ENCODE peak calls at places on chromosomes 3 and 15, in five cellular contexts. P, H, J, T and I are unnamed samples.
A peak's percentile ranks its signal among the peaks of the same experiment; 100 is the strongest.

GRCh38 chr15:35307676-35308075 is 222.6 kb upstream of the NANOGP8 start:
- DNase-seq in P (no peak), H (no peak), J (no peak), T (no peak), I (no peak)

GRCh38 chr15:32849769-32850668 is 132.2 kb downstream of the GREM1 start:
- DNase-seq in P (no peak), H (no peak), J (peak; percentile 98), T (peak; percentile 84), I (peak; percentile 4)

GRCh38 chr3:128494152-128494650 is 1.2 kb upstream of the GATA2 start:
- DNase-seq in P (no peak), H (no peak), J (no peak), T (no peak), I (peak; percentile 4)

GRCh38 chr3:10398341-10398740 is 77.4 kb upstream of the SEC13 start:
- DNase-seq in P (no peak), H (no peak), J (no peak), T (no peak), I (no peak)

GRCh38 chr3:197501879-197502620 is 53.7 kb downstream of the BDH1 start:
- DNase-seq in P (peak; percentile 64), H (no peak), J (peak; percentile 26), T (peak; percentile 49), I (peak; percentile 76)

GRCh38 chr3:51696954-51697353 is 9.9 kb upstream of the GRM2 start:
- DNase-seq in P (no peak), H (no peak), J (no peak), T (no peak), I (no peak)

GRCh38 chr3:105195260-105195659 is 171.4 kb upstream of the ALCAM start:
- DNase-seq in P (peak; percentile 85), H (no peak), J (peak; percentile 65), T (peak; percentile 69), I (no peak)

GRCh38 chr3:139935071-139935865 is at the start of gene CLSTN2:
- DNase-seq in P (no peak), H (peak; percentile 79), J (no peak), T (peak; percentile 9), I (peak; percentile 62)

DNA sequence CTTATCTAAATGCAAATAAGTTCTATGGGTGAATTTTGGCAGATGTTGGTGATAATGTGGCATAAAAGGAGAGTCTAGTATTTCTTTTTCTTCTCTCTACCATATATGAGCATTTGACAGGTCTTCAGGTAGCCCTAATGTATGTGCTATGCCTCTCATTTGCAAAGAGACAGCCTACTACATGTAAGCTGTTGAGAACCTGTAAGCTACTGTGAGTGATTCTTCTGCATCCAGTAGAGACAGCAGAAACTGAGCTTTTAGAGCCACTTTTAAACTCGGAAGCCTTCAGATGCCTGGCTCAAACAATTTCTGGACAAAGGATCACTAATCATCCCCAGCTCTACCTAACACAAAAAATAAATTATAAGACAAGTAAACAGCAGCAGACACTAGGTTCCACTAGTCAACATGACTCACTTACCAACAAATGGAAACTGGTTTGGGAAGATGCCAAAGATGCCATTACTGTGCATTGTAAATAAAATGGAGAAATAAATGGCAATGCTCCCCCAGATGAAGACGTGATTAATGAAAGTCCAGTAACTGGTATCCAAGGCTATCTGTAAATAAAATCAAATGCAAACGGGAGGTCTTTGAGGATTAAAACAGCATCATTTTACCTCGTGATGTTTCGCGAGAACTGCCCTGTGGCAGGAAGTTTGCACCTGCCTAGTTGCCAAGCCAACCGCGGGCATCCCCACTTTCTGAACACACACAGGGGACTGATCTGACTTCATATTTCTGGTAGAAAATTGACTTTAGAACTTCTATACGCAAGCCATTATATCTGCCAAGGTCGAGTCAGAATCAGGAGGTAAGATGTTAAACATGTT is 245.3 kb downstream of the DTWD1 start:
- DNase-seq in P (no peak), H (no peak), J (no peak), T (no peak), I (no peak)
- H3K36me3 ChIP-seq in P (no peaks in the 10 kb centered on the region), H (no peaks in the 10 kb centered on the region), J (no peaks in the 10 kb centered on the region), T (no peaks in the 10 kb centered on the region), I (no peaks in the 10 kb centered on the region)

GRCh38 chr3:30690199-30690598 is 83.8 kb downstream of the TGFBR2 start:
- DNase-seq in P (no peak), H (no peak), J (no peak), T (no peak), I (no peak)
- H3K4me1 ChIP-seq in P (peaks cover 79% of the 10 kb centered on the region), H (no peaks in the 10 kb centered on the region), J (peaks cover 10% of the 10 kb centered on the region), T (peaks cover 13% of the 10 kb centered on the region), I (peaks cover 10% of the 10 kb centered on the region)

GRCh38 chr3:39519554-39519953 is 52.1 kb downstream of the MOBP start:
- DNase-seq in P (peak; percentile 24), H (no peak), J (no peak), T (no peak), I (no peak)
- H3K27me3 ChIP-seq in P (no peaks in the 10 kb centered on the region), H (no peaks in the 10 kb centered on the region), J (no peaks in the 10 kb centered on the region), T (no peaks in the 10 kb centered on the region), I (peaks cover 10% of the 10 kb centered on the region)

DNA sequence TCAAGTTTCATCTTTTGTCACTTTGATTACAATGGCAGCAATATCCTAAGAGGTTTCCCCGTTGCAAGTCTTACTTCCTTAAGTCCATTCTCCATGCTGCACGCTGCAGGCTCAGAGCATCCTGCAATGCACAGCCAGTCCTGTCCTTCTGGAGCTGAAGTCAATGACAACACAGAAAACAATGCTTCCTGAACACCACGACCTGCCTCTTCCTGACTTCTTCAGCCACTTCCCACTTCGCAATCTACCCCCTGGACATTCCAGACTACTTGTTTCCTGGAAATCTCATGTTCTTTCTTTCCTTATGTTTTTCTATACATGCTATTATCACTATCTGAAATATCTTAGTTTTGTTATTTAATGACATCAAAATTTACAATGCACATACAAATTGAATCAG is 113.6 kb upstream of the PRTG start:
- DNase-seq in P (peak; percentile 79), H (no peak), J (peak; percentile 47), T (peak; percentile 3), I (peak; percentile 49)
- H3K36me3 ChIP-seq in P (peaks cover 4% of the 10 kb centered on the region), H (peaks cover 17% of the 10 kb centered on the region), J (peaks cover 34% of the 10 kb centered on the region), T (peaks cover 5% of the 10 kb centered on the region), I (no peaks in the 10 kb centered on the region)

GRCh38 chr15:74783808-74784175 is 1.9 kb downstream of the CSK start:
- DNase-seq in P (no peak), H (no peak), J (no peak), T (no peak), I (no peak)

GRCh38 chr15:74785716-74786032 is 3.8 kb downstream of the CSK start:
- DNase-seq in P (no peak), H (no peak), J (no peak), T (no peak), I (no peak)

GRCh38 chr15:74784854-74785715 is 3.2 kb downstream of the CSK start:
- DNase-seq in P (no peak), H (no peak), J (no peak), T (no peak), I (no peak)

GRCh38 chr15:74783072-74783807 is 1.4 kb downstream of the CSK start:
- DNase-seq in P (peak; percentile 38), H (no peak), J (peak; percentile 36), T (peak; percentile 26), I (peak; percentile 78)

DNA sequence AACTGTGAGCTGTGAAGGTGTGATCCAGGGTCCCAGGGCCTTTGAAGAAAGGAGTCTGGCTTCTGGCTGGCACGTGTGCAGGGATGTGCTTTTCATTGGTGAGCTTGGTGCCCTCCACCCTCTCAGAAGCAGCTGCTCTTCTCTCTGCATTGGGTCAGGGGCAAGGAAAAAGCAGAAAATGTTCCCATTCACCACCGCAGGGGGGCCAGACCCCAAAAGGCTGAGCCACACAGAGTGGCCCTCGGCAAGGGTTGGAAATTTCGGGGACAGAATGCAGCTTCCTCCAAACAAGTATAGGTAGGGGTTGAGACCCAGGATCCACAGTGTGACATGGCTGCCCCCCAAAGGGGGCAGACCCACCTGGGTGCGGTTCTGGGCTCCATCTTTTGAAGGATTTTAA is 2.5 kb downstream of the CSK start:
- DNase-seq in P (no peak), H (no peak), J (no peak), T (no peak), I (no peak)
- H3K4me1 ChIP-seq in P (peaks cover 23% of the 10 kb centered on the region), H (no peaks in the 10 kb centered on the region), J (peaks cover 26% of the 10 kb centered on the region), T (peaks cover 67% of the 10 kb centered on the region), I (peaks cover 44% of the 10 kb centered on the region)